ENCODE peak calls at places on chromosome 13, in eight cellular contexts. D is fibroblast of lung; I is ureter; V is NCI-H1105 treated with DMSO at 0.1 percent for 48 hours; E is hepatic stellate cell; B is A172; H is stimulated activated CD4-positive, alpha-beta T cell treated with anti-CD3 and anti-CD28 coated beads, Interleukin-2, amount 100 ng/mL, for 48 hours; C is RPMI7951. M is an unnamed sample.

GRCh38 chr13:107669356-107669755 is 546.0 kb downstream of the LIG4 start:
- DNase-seq in D (peak), I (no peak), V (no peak), E (no peak), B (peak), H (no peak), C (no peak), M (no peak)

GRCh38 chr13:103517768-103518102 is 451.5 kb upstream of the SLC10A2 start:
- DNase-seq in D (no peak), I (no peak), V (no peak), E (no peak), B (no peak), H (no peak), C (no peak), M (no peak)

GRCh38 chr13:106232680-106233079 is 302.8 kb downstream of the EFNB2 start:
- DNase-seq in D (no peak), I (no peak), V (peak), E (no peak), B (no peak), H (no peak), C (no peak), M (no peak)

GRCh38 chr13:65456150-65456912 is 1773.8 kb downstream of the PCDH9 start:
- DNase-seq in D (no peak), I (no peak), V (peak), E (no peak), B (no peak), H (no peak), C (no peak), M (no peak)

GRCh38 chr13:56720841-56721240 is 419.9 kb upstream of the PRR20A start:
- DNase-seq in D (no peak), I (no peak), V (no peak), E (no peak), B (no peak), H (no peak), C (no peak), M (no peak)

GRCh38 chr13:98792321-98792720 is 39.8 kb upstream of the SLC15A1 start:
- DNase-seq in D (no peak), I (no peak), V (no peak), E (no peak), B (no peak), H (no peak), C (no peak), M (peak)

GRCh38 chr13:59746291-59746962 is 417.3 kb downstream of the DIAPH3 start:
- DNase-seq in D (peak), I (no peak), V (no peak), E (peak), B (no peak), H (no peak), C (no peak), M (no peak)

GRCh38 chr13:35157143-35157755 is 215.2 kb downstream of the NBEA start:
- DNase-seq in D (peak), I (peak), V (peak), E (peak), B (peak), H (peak), C (peak), M (no peak)

GRCh38 chr13:95494082-95494681 is 58.3 kb upstream of the CLDN10 start:
- DNase-seq in D (peak), I (peak), V (peak), E (peak), B (peak), H (no peak), C (peak), M (no peak)

GRCh38 chr13:27022571-27023311 is 148.9 kb downstream of the USP12 start:
- DNase-seq in D (peak), I (peak), V (no peak), E (peak), B (peak), H (no peak), C (peak), M (no peak)